ENCODE peak calls at places on chromosomes 13 and 19, in five cellular contexts. One of them, this sample, is unnamed.

GRCh38 chr19:10294368-10294697 is 4.6 kb downstream of the ICAM5 start:
- DNase-seq in CD8-positive, alpha-beta memory T cell: no peak
- DNase-seq in stomach: no peak
- DNase-seq in ascending aorta: no peak
- DNase-seq in small intestine: no peak
- DNase-seq in this sample: no peak

GRCh38 chr19:12666305-12667048 is at the start of the genes MAN2B1 and WDR83:
- DNase-seq in stomach: peak; percentile 81
- DNase-seq in ascending aorta: peak; percentile 25
- DNase-seq in CD8-positive, alpha-beta memory T cell: peak; percentile 79
- DNase-seq in small intestine: peak; percentile 80
- DNase-seq in this sample: peak; percentile 20

GRCh38 chr13:62014299-62014698 is 598.6 kb upstream of the PCDH20 start:
- DNase-seq in ascending aorta: no peak
- DNase-seq in CD8-positive, alpha-beta memory T cell: no peak
- DNase-seq in small intestine: no peak
- DNase-seq in stomach: no peak
- DNase-seq in this sample: peak; percentile 13

GRCh38 chr13:55307909-55308308 is 1832.8 kb upstream of the PRR20A start:
- DNase-seq in ascending aorta: no peak
- DNase-seq in stomach: no peak
- DNase-seq in CD8-positive, alpha-beta memory T cell: no peak
- DNase-seq in small intestine: no peak
- DNase-seq in this sample: no peak

GRCh38 chr13:27923794-27924528 is 4.2 kb downstream of the PDX1 start:
- DNase-seq in ascending aorta: no peak
- DNase-seq in CD8-positive, alpha-beta memory T cell: no peak
- DNase-seq in small intestine: peak; percentile 66
- DNase-seq in stomach: no peak
- DNase-seq in this sample: no peak

GRCh38 chr13:23140492-23140891 is 40.3 kb upstream of the SGCG start:
- DNase-seq in small intestine: no peak
- DNase-seq in CD8-positive, alpha-beta memory T cell: no peak
- DNase-seq in ascending aorta: no peak
- DNase-seq in stomach: no peak
- DNase-seq in this sample: no peak

GRCh38 chr19:55544014-55544413 is 1.3 kb downstream of the SBK3 start:
- DNase-seq in CD8-positive, alpha-beta memory T cell: no peak
- DNase-seq in small intestine: no peak
- DNase-seq in ascending aorta: no peak
- DNase-seq in stomach: no peak
- DNase-seq in this sample: no peak

GRCh38 chr19:10478903-10479384 is 24.2 kb downstream of the KEAP1 start:
- DNase-seq in stomach: peak; percentile 91
- DNase-seq in ascending aorta: peak; percentile 85
- DNase-seq in small intestine: peak; percentile 81
- DNase-seq in CD8-positive, alpha-beta memory T cell: peak; percentile 89
- DNase-seq in this sample: peak; percentile 52

GRCh38 chr13:46751811-46752635 is 44.9 kb downstream of the ESD start:
- DNase-seq in CD8-positive, alpha-beta memory T cell: peak; percentile 46
- DNase-seq in stomach: no peak
- DNase-seq in ascending aorta: no peak
- DNase-seq in small intestine: peak; percentile 45
- DNase-seq in this sample: peak; percentile 52

GRCh38 chr19:3302755-3303154 is 63.6 kb upstream of the NFIC start:
- DNase-seq in small intestine: no peak
- DNase-seq in stomach: no peak
- DNase-seq in CD8-positive, alpha-beta memory T cell: no peak
- DNase-seq in ascending aorta: no peak
- DNase-seq in this sample: no peak

GRCh38 chr19:43555185-43555770 is 20.0 kb downstream of the XRCC1 start:
- DNase-seq in stomach: peak; percentile 78
- DNase-seq in ascending aorta: no peak
- DNase-seq in CD8-positive, alpha-beta memory T cell: peak; percentile 74
- DNase-seq in small intestine: peak; percentile 80
- DNase-seq in this sample: peak; percentile 63

GRCh38 chr19:55254625-55254977 is 4.2 kb downstream of the PPP6R1 start:
- DNase-seq in CD8-positive, alpha-beta memory T cell: no peak
- DNase-seq in ascending aorta: no peak
- DNase-seq in stomach: no peak
- DNase-seq in small intestine: no peak
- DNase-seq in this sample: no peak

GRCh38 chr19:15551183-15552004 is 43.1 kb downstream of the CYP4F22 start:
- DNase-seq in ascending aorta: no peak
- DNase-seq in stomach: peak; percentile 40
- DNase-seq in small intestine: peak; percentile 17
- DNase-seq in CD8-positive, alpha-beta memory T cell: peak; percentile 74
- DNase-seq in this sample: no peak

GRCh38 chr19:47097396-47098217 is 16.0 kb downstream of the ZC3H4 start:
- DNase-seq in CD8-positive, alpha-beta memory T cell: no peak
- DNase-seq in small intestine: no peak
- DNase-seq in ascending aorta: no peak
- DNase-seq in stomach: peak; percentile 59
- DNase-seq in this sample: no peak

GRCh38 chr19:3175761-3176714 is 2.5 kb upstream of the S1PR4 start:
- DNase-seq in CD8-positive, alpha-beta memory T cell: peak; percentile 33
- DNase-seq in stomach: peak; percentile 90
- DNase-seq in ascending aorta: no peak
- DNase-seq in small intestine: peak; percentile 82
- DNase-seq in this sample: no peak

GRCh38 chr13:95298169-95298940 is 2.9 kb downstream of the ABCC4 start:
- DNase-seq in ascending aorta: no peak
- DNase-seq in CD8-positive, alpha-beta memory T cell: no peak
- DNase-seq in small intestine: no peak
- DNase-seq in stomach: no peak
- DNase-seq in this sample: no peak

GRCh38 chr19:57192993-57193392 is 1.7 kb downstream of the ZNF264 start:
- DNase-seq in stomach: no peak
- DNase-seq in ascending aorta: no peak
- DNase-seq in CD8-positive, alpha-beta memory T cell: no peak
- DNase-seq in small intestine: no peak
- DNase-seq in this sample: no peak

GRCh38 chr19:46073268-46073922 is 32.6 kb upstream of the IGFL4 start:
- DNase-seq in CD8-positive, alpha-beta memory T cell: no peak
- DNase-seq in ascending aorta: no peak
- DNase-seq in small intestine: no peak
- DNase-seq in stomach: no peak
- DNase-seq in this sample: no peak

GRCh38 chr13:80716610-80717081 is 375.7 kb upstream of the SPRY2 start:
- DNase-seq in small intestine: peak; percentile 5
- DNase-seq in stomach: no peak
- DNase-seq in ascending aorta: no peak
- DNase-seq in CD8-positive, alpha-beta memory T cell: no peak
- DNase-seq in this sample: no peak
- H3K4me3 ChIP-seq in small intestine: no peak overlapping the region
- H3K4me3 ChIP-seq in stomach: no peak overlapping the region
- H3K4me3 ChIP-seq in ascending aorta: no peak overlapping the region
- H3K4me3 ChIP-seq in CD8-positive, alpha-beta memory T cell: no peak overlapping the region
- H3K4me3 ChIP-seq in this sample: no peak overlapping the region

GRCh38 chr19:4517451-4518057 is 732 bp downstream of the PLIN4 start:
- DNase-seq in small intestine: no peak
- DNase-seq in stomach: no peak
- DNase-seq in CD8-positive, alpha-beta memory T cell: no peak
- DNase-seq in ascending aorta: no peak
- DNase-seq in this sample: no peak
- H3K4me3 ChIP-seq in small intestine: no peak overlapping the region
- H3K4me3 ChIP-seq in stomach: peak overlapping the region; percentile 33
- H3K4me3 ChIP-seq in CD8-positive, alpha-beta memory T cell: no peak overlapping the region
- H3K4me3 ChIP-seq in ascending aorta: no peak overlapping the region
- H3K4me3 ChIP-seq in this sample: no peak overlapping the region

DNA sequence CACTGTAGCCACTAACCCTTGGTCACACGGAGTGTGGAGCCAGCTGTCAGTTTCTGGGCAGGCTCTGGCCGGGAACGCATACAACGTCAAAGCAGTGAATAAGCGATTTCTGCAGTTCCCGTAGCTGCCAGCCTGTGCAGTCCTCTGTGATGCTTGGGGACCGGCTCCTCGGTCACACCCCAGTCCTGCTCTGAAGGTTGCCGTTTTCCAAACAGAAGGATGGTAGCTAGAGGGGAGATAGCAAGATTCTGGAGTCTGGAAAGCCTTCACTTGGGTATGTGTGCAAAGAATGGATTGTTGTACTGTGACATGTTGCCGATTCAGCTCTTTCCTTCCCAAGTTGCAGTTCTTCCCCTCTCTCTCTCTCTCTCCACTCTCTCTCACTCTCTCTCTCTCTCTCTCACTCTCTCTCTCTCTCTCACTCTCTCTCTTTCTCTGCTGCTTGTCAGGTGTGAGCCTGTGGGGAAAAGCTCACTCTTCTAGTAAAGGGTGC is 38.7 kb upstream of the C1QTNF9 start:
- DNase-seq in CD8-positive, alpha-beta memory T cell: peak; percentile 49
- DNase-seq in ascending aorta: peak; percentile 61
- DNase-seq in small intestine: peak; percentile 69
- DNase-seq in stomach: peak; percentile 61
- DNase-seq in this sample: no peak
- H3K4me3 ChIP-seq in CD8-positive, alpha-beta memory T cell: peak overlapping the region; percentile 48
- H3K4me3 ChIP-seq in ascending aorta: peak overlapping the region; percentile 50
- H3K4me3 ChIP-seq in small intestine: no peak overlapping the region
- H3K4me3 ChIP-seq in stomach: peak overlapping the region; percentile 35
- H3K4me3 ChIP-seq in this sample: peak overlapping the region; percentile 36

GRCh38 chr19:18000480-18000980 is 7.4 kb upstream of the ARRDC2 start:
- DNase-seq in ascending aorta: no peak
- DNase-seq in CD8-positive, alpha-beta memory T cell: no peak
- DNase-seq in small intestine: no peak
- DNase-seq in stomach: no peak
- DNase-seq in this sample: no peak

GRCh38 chr19:18001837-18002345 is 6.1 kb upstream of the ARRDC2 start:
- DNase-seq in stomach: no peak
- DNase-seq in CD8-positive, alpha-beta memory T cell: no peak
- DNase-seq in ascending aorta: no peak
- DNase-seq in small intestine: no peak
- DNase-seq in this sample: no peak

GRCh38 chr19:17999685-18000479 is 8.1 kb upstream of the ARRDC2 start:
- DNase-seq in stomach: no peak
- DNase-seq in small intestine: no peak
- DNase-seq in ascending aorta: no peak
- DNase-seq in CD8-positive, alpha-beta memory T cell: no peak
- DNase-seq in this sample: no peak

GRCh38 chr19:18000981-18001836 is 6.8 kb upstream of the ARRDC2 start:
- DNase-seq in ascending aorta: peak; percentile 93
- DNase-seq in small intestine: peak; percentile 92
- DNase-seq in stomach: peak; percentile 94
- DNase-seq in CD8-positive, alpha-beta memory T cell: peak; percentile 94
- DNase-seq in this sample: no peak

DNA sequence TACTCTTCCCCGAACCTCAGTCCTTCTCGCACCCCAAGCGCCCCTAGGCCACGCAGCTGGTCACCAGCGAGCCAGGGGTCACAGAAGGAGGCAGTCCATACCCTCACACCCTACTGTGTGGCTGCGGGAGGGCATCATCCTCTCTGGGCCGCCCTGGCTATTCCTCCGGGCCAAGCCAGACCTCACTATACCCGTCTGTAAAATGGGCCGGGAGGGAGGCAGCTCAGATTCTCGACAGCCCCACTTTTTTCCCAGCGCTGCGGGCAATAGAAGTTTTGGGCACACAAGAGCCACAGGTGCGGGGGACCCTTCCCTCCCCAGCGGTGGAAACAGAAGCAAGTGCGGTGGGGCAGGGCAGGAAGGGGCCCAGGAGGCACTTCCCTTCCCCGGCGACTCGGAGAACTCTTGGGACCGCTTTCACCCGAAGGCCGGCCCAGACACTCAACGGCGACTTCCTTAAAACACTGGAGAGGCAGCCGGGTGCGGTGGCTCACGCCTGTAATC is 5.6 kb upstream of the ARRDC2 start:
- DNase-seq in ascending aorta: no peak
- DNase-seq in stomach: no peak
- DNase-seq in CD8-positive, alpha-beta memory T cell: no peak
- DNase-seq in small intestine: no peak
- DNase-seq in this sample: no peak
- H3K4me3 ChIP-seq in ascending aorta: peak overlapping the region; percentile 72
- H3K4me3 ChIP-seq in stomach: peak overlapping the region; percentile 84
- H3K4me3 ChIP-seq in CD8-positive, alpha-beta memory T cell: peak overlapping the region; percentile 90
- H3K4me3 ChIP-seq in small intestine: peak overlapping the region; percentile 70
- H3K4me3 ChIP-seq in this sample: no peak overlapping the region

DNA sequence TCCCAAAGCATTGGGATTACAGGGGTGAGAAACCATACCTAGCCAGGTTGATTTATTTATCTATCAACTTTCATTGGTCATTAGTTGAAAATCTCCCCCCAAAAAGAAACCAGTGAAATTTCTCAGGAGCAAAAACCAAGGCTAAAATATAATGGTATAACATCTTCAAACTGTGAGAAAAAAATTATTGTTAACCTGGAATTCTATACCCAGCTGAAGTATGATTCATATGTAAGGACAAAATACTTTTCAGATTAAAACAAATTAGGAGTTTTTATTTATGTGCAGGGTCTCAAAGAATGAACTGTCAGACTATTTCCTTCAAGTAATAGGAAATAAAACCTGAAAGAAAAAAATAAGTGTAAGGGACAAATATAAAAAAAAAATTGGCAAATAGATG is 1053.9 kb downstream of the UQCRFS1 start:
- DNase-seq in CD8-positive, alpha-beta memory T cell: no peak
- DNase-seq in small intestine: no peak
- DNase-seq in ascending aorta: no peak
- DNase-seq in stomach: no peak
- DNase-seq in this sample: no peak
- H3K4me3 ChIP-seq in CD8-positive, alpha-beta memory T cell: no peak overlapping the region
- H3K4me3 ChIP-seq in small intestine: no peak overlapping the region
- H3K4me3 ChIP-seq in ascending aorta: no peak overlapping the region
- H3K4me3 ChIP-seq in stomach: no peak overlapping the region
- H3K4me3 ChIP-seq in this sample: no peak overlapping the region

This sample was measured in astrocyte of the cerebellum.